ENCODE peak calls at places on chromosomes 3 and 15, in four cellular contexts. One of them, this sample, is unnamed.

GRCh38 chr3:65636326-65636725 is 402.4 kb downstream of the MAGI1 start:
- DNase-seq in coronary artery: no peak
- DNase-seq in cardiac fibroblast: no peak
- DNase-seq in OCI-LY7: no peak
- DNase-seq in this sample: no peak

GRCh38 chr3:27666708-27667107 is 55.4 kb downstream of the EOMES start:
- DNase-seq in coronary artery: no peak
- DNase-seq in cardiac fibroblast: peak; percentile 93
- DNase-seq in OCI-LY7: peak; percentile 6
- DNase-seq in this sample: peak; percentile 74

GRCh38 chr3:192444096-192444790 is 283.1 kb downstream of the FGF12 start:
- DNase-seq in OCI-LY7: peak; percentile 69
- DNase-seq in coronary artery: no peak
- DNase-seq in cardiac fibroblast: peak; percentile 71
- DNase-seq in this sample: peak; percentile 9

GRCh38 chr15:47773163-47773562 is 55.9 kb downstream of the SEMA6D start:
- DNase-seq in cardiac fibroblast: no peak
- DNase-seq in coronary artery: no peak
- DNase-seq in OCI-LY7: no peak
- DNase-seq in this sample: no peak

GRCh38 chr3:132417695-132418520 is 606 bp downstream of the DNAJC13 start:
- DNase-seq in OCI-LY7: peak; percentile 62
- DNase-seq in cardiac fibroblast: peak; percentile 84
- DNase-seq in coronary artery: peak; percentile 75
- DNase-seq in this sample: peak; percentile 87

GRCh38 chr3:14602006-14602803 is 49.4 kb upstream of the CCDC174 start:
- DNase-seq in OCI-LY7: no peak
- DNase-seq in coronary artery: no peak
- DNase-seq in cardiac fibroblast: no peak
- DNase-seq in this sample: no peak

GRCh38 chr3:50708620-50709019 is 33.9 kb downstream of the DOCK3 start:
- DNase-seq in OCI-LY7: no peak
- DNase-seq in cardiac fibroblast: no peak
- DNase-seq in coronary artery: no peak
- DNase-seq in this sample: no peak

GRCh38 chr3:164406281-164406680 is 672.0 kb downstream of the SI start:
- DNase-seq in cardiac fibroblast: no peak
- DNase-seq in coronary artery: no peak
- DNase-seq in OCI-LY7: no peak
- DNase-seq in this sample: no peak

GRCh38 chr3:3629911-3630310 is 169.3 kb upstream of the LRRN1 start:
- DNase-seq in coronary artery: no peak
- DNase-seq in cardiac fibroblast: peak; percentile 64
- DNase-seq in OCI-LY7: no peak
- DNase-seq in this sample: no peak

GRCh38 chr3:184145881-184146280 is 9.3 kb upstream of the DVL3 start:
- DNase-seq in coronary artery: no peak
- DNase-seq in cardiac fibroblast: no peak
- DNase-seq in OCI-LY7: no peak
- DNase-seq in this sample: no peak

GRCh38 chr15:33699691-33700447 is 268.4 kb upstream of the CHRM5 start:
- DNase-seq in cardiac fibroblast: peak; percentile 30
- DNase-seq in OCI-LY7: peak; percentile 15
- DNase-seq in coronary artery: no peak
- DNase-seq in this sample: peak; percentile 20

GRCh38 chr15:99424978-99425665 is 140.7 kb upstream of the MEF2A start:
- DNase-seq in OCI-LY7: no peak
- DNase-seq in cardiac fibroblast: peak; percentile 96
- DNase-seq in coronary artery: peak; percentile 84
- DNase-seq in this sample: peak; percentile 66

GRCh38 chr15:99424131-99424571 is 141.6 kb upstream of the MEF2A start:
- DNase-seq in coronary artery: no peak
- DNase-seq in cardiac fibroblast: no peak
- DNase-seq in OCI-LY7: no peak
- DNase-seq in this sample: no peak

GRCh38 chr15:99426431-99427105 is 139.2 kb upstream of the MEF2A start:
- DNase-seq in coronary artery: no peak
- DNase-seq in OCI-LY7: no peak
- DNase-seq in cardiac fibroblast: no peak
- DNase-seq in this sample: no peak

GRCh38 chr15:99427210-99427609 is 138.6 kb upstream of the MEF2A start:
- DNase-seq in coronary artery: no peak
- DNase-seq in OCI-LY7: no peak
- DNase-seq in cardiac fibroblast: no peak
- DNase-seq in this sample: no peak

GRCh38 chr15:99425666-99426301 is 140.0 kb upstream of the MEF2A start:
- DNase-seq in cardiac fibroblast: peak; percentile 63
- DNase-seq in coronary artery: no peak
- DNase-seq in OCI-LY7: no peak
- DNase-seq in this sample: peak; percentile 27
- TF ChIP-seq CTCF in cardiac fibroblast: peak; percentile 11
- TF ChIP-seq CTCF in coronary artery: no peak
- TF ChIP-seq CTCF in OCI-LY7: no peak
- TF ChIP-seq CTCF in this sample: no peak

DNA sequence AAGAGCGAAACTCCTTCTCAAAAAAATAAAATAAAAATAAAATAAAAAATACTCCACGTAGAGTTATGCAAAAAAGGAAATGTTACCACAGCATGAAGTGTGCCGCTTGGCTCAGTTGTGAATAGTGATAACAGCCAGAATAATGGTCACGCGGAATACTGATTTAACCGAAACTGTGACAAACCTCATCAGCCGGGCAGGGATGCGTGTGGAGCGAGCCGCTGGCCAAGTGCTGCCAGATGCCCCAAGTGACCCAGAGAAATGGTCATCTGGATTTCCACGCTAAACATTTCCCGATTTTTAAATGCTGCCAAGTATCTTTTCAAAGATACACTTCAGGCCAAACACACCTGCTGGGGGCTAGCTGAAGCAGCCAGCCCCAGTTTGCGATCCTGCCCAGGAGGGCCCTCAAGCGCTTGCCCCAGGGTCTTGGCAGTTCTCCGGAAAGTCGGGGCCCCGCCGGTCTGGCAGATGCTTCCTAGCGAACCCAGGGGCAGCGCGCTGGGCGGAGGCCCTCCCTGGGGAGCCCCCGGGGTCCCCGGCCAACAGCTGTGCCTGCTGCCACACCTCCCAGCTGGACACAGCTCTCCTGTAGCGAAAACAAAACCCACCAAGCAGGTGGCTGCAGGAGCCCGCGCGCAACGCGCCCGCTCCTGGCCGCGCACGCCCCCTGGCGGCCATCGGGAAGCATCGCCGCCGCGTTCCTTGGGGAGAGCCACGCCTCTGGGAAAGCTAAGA is 35.1 kb downstream of the CMTM6 start:
- DNase-seq in cardiac fibroblast: peak; percentile 77
- DNase-seq in OCI-LY7: peak; percentile 82
- DNase-seq in coronary artery: no peak
- DNase-seq in this sample: peak; percentile 54
- H3K4me3 ChIP-seq in cardiac fibroblast: no peak overlapping the region
- H3K4me3 ChIP-seq in OCI-LY7: peak overlapping the region; percentile 44
- H3K4me3 ChIP-seq in coronary artery: peak overlapping the region; percentile 69
- H3K4me3 ChIP-seq in this sample: peak overlapping the region; percentile 36

GRCh38 chr15:83206387-83206970 is 1.1 kb downstream of the HDGFL3 start:
- DNase-seq in coronary artery: no peak
- DNase-seq in OCI-LY7: peak; percentile 13
- DNase-seq in cardiac fibroblast: peak; percentile 11
- DNase-seq in this sample: peak; percentile 4

GRCh38 chr15:83205725-83206324 is 1.8 kb downstream of the HDGFL3 start:
- DNase-seq in cardiac fibroblast: peak; percentile 66
- DNase-seq in coronary artery: no peak
- DNase-seq in OCI-LY7: peak; percentile 8
- DNase-seq in this sample: peak; percentile 43

GRCh38 chr15:83208357-83208661 is 686 bp upstream of the HDGFL3 start:
- DNase-seq in OCI-LY7: no peak
- DNase-seq in coronary artery: no peak
- DNase-seq in cardiac fibroblast: no peak
- DNase-seq in this sample: peak; percentile 6

GRCh38 chr15:83207622-83208356 is at the start of gene HDGFL3:
- DNase-seq in cardiac fibroblast: peak; percentile 68
- DNase-seq in coronary artery: peak; percentile 78
- DNase-seq in OCI-LY7: peak; percentile 72
- DNase-seq in this sample: peak; percentile 79

DNA sequence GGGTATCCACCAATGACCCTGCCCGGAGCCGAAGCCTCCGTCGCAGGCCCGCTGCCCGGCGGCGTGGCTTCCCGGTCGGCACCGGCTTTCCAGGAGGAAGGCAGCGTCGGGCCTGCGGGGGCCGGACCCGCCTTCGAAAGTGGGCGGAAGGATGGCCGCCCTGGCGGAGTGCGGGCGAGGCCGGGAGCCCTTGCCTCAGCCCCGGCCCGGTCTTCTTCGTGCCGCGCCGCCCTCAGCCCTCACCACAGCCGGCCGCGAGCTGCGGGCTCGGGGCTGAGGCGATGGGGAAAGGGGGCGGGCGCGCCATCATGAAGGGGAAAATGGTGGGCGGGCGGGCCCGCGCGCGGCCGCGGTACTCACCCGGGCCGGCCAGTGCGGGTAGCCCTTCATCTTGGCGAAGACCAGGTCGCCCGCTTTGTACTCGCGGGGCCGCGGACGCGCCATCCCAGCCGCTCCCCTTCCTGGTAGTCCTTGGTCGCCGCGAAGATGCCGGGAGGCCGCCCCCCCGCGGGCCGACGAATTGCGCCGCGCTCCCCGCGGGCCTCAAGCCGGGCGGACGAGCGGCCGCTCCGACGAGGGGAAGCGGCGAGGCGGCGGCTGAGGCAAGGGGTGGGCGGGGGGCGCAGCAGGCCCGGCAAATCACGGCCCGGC is 527 bp downstream of the HDGFL3 start:
- DNase-seq in coronary artery: peak; percentile 75
- DNase-seq in OCI-LY7: peak; percentile 49
- DNase-seq in cardiac fibroblast: peak; percentile 46
- DNase-seq in this sample: peak; percentile 69
- TF ChIP-seq CTCF in coronary artery: no peak
- TF ChIP-seq CTCF in OCI-LY7: no peak
- TF ChIP-seq CTCF in cardiac fibroblast: no peak
- TF ChIP-seq CTCF in this sample: no peak

DNA sequence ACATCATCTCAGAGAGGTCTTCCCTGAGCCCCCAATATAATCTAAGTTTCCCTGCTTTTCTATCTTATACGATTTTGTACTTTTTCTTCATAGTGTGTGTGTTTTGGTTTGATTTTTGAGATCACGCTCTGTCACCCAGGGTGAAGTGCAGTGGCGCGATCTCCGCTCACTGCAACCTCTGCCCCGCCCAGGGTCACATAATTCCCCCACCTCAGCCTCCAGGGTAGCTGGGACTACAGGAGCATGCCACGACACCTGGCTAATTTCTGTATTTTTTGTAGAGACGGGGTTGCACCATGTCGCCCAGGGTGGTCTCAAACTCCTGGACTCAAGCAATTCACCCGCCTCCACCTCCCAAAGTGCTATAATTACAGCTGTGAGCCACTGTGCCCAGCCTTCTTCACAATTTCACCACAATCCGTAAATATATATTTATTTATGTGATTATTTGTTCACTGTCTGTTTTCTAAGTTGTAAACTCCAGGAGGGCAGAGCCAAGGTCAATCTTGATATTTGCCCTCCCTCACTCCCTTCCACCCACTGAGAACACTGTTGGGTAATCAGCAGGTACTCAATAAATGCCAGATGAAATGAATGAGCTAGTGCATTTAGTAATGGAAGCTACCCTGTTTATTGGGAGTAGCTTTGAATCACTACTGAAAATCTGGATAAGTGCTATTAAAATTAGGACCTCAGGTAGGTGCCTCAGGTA is 547 bp upstream of the KNSTRN start:
- DNase-seq in cardiac fibroblast: no peak
- DNase-seq in OCI-LY7: no peak
- DNase-seq in coronary artery: no peak
- DNase-seq in this sample: no peak
- H3K4me3 ChIP-seq in cardiac fibroblast: no peak overlapping the region
- H3K4me3 ChIP-seq in OCI-LY7: no peak overlapping the region
- H3K4me3 ChIP-seq in coronary artery: peak overlapping the region; percentile 84
- H3K4me3 ChIP-seq in this sample: no peak overlapping the region

GRCh38 chr3:151067158-151067557 is 18.3 kb upstream of the MED12L start:
- DNase-seq in cardiac fibroblast: peak; percentile 15
- DNase-seq in OCI-LY7: peak; percentile 60
- DNase-seq in coronary artery: no peak
- DNase-seq in this sample: no peak
- TF ChIP-seq CTCF in cardiac fibroblast: peak; percentile 5
- TF ChIP-seq CTCF in OCI-LY7: peak; percentile 78
- TF ChIP-seq CTCF in coronary artery: no peak
- TF ChIP-seq CTCF in this sample: no peak

GRCh38 chr15:75662823-75663519 is 15.3 kb downstream of the SNX33 start:
- DNase-seq in coronary artery: no peak
- DNase-seq in OCI-LY7: no peak
- DNase-seq in cardiac fibroblast: no peak
- DNase-seq in this sample: peak; percentile 73

GRCh38 chr15:75661779-75662140 is 14.0 kb downstream of the SNX33 start:
- DNase-seq in cardiac fibroblast: no peak
- DNase-seq in coronary artery: no peak
- DNase-seq in OCI-LY7: no peak
- DNase-seq in this sample: peak; percentile 15

GRCh38 chr15:75659141-75659771 is 11.5 kb downstream of the SNX33 start:
- DNase-seq in cardiac fibroblast: no peak
- DNase-seq in OCI-LY7: no peak
- DNase-seq in coronary artery: no peak
- DNase-seq in this sample: no peak

GRCh38 chr15:75659928-75660645 is 12.4 kb downstream of the SNX33 start:
- DNase-seq in cardiac fibroblast: no peak
- DNase-seq in OCI-LY7: no peak
- DNase-seq in coronary artery: no peak
- DNase-seq in this sample: peak; percentile 47

DNA sequence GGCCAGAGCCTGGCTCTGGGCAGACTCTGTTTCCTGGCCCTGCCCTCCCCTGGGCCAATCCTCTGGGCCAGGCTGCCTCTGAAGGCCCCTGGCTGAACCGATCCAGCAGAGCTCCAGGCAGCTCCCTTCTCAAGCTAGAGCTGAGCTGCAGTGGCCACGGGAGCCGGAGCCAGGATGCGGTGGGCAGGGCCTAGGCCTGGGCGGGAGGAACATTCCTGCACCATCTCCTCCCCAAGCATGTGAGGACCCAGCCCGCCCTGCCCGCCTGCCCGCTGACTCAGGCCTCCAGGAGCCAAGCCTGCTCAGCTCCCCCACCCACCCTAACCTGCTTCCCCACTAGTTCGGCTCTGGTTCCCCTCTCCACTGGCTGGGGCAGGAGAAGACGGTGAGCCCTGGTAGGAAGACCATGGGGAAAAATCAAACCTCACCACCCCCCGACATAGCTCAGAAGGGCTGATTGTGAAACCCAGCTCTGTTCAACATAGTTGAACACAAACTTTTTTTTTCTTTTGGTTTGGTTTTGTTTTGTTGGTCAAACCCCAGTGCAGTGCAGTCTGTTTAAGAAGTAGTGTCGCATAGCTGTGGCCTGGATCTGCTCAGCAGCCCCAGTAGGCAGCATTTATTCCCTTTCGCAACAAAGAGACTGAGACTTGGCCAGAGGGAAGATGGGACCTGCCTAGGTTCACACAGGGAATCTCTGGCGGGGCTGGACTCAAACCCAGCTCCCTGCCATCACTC is 13.5 kb downstream of the SNX33 start:
- DNase-seq in cardiac fibroblast: peak; percentile 97
- DNase-seq in OCI-LY7: no peak
- DNase-seq in coronary artery: peak; percentile 97
- DNase-seq in this sample: peak; percentile 97
- H3K4me3 ChIP-seq in cardiac fibroblast: no peak overlapping the region
- H3K4me3 ChIP-seq in OCI-LY7: no peak overlapping the region
- H3K4me3 ChIP-seq in coronary artery: peak overlapping the region; percentile 38
- H3K4me3 ChIP-seq in this sample: no peak overlapping the region

This sample was measured in foreskin fibroblast.